ENCODE peak calls at places on chromosomes 7 and 10, in eight cellular contexts. D is stimulated activated CD4-positive, alpha-beta T cell treated with anti-CD3 and anti-CD28 coated beads, Interleukin-1b, Interleukin-23, amount 100 ng/mL, for 4 hours; F is spleen; S is NCI-H2171; B is caudate nucleus; O is NCI-H1105 treated with DMSO at 0.1 percent for 48 hours; R is hypothalamus; Z is stimulated activated naive CD8-positive, alpha-beta T cell treated with anti-CD3 and anti-CD28 coated beads, Interleukin-15, amount 100 ng/mL, for 72 hours. H is an unnamed sample.

GRCh38 chr7:525740-526139 is 6.1 kb upstream of the PDGFA start:
- DNase-seq in B (no peak), F (no peak), S (peak; percentile 27), D (no peak), O (no peak), Z (no peak), R (no peak), H (no peak)

GRCh38 chr10:4051011-4051407 is 266.0 kb upstream of the KLF6 start:
- DNase-seq in D (no peak), B (no peak), S (no peak), O (no peak), Z (no peak), F (no peak), R (no peak), H (no peak)

GRCh38 chr10:77428776-77429395 is 208.7 kb downstream of the KCNMA1 start:
- DNase-seq in B (peak; percentile 18), F (no peak), D (no peak), R (no peak), S (no peak), O (no peak), Z (no peak), H (no peak)

GRCh38 chr7:42262907-42263466 is 26.0 kb upstream of the GLI3 start:
- DNase-seq in B (no peak), D (no peak), R (no peak), Z (no peak), O (peak; percentile 6), F (no peak), S (no peak), H (no peak)

GRCh38 chr7:25454562-25455031 is 226.3 kb upstream of the NPVF start:
- DNase-seq in Z (no peak), F (no peak), R (no peak), D (no peak), S (no peak), B (no peak), O (no peak), H (no peak)

GRCh38 chr10:7795605-7796004 is 7.6 kb downstream of the ATP5F1C start:
- DNase-seq in F (no peak), B (no peak), O (no peak), Z (no peak), D (no peak), R (no peak), S (no peak), H (no peak)

GRCh38 chr7:27123021-27123476 is 7.5 kb downstream of the HOXA4 start:
- DNase-seq in D (no peak), O (no peak), S (no peak), B (no peak), R (no peak), F (no peak), Z (no peak), H (no peak)

GRCh38 chr10:48253970-48254657 is 20.4 kb downstream of the FRMPD2 start:
- DNase-seq in B (no peak), R (no peak), F (no peak), D (no peak), S (no peak), O (no peak), Z (no peak), H (no peak)

GRCh38 chr10:69961168-69961863 is 91.3 kb upstream of the MACROH2A2 start:
- DNase-seq in S (no peak), R (no peak), Z (no peak), B (no peak), D (no peak), F (no peak), O (peak; percentile 41), H (no peak)

GRCh38 chr7:99499356-99499712 is 747 bp downstream of the ZNF394 start:
- DNase-seq in Z (peak; percentile 18), D (no peak), O (no peak), R (no peak), B (no peak), F (no peak), S (no peak), H (no peak)

GRCh38 chr10:86266446-86267242 is 100.0 kb downstream of the GRID1 start:
- DNase-seq in D (no peak), B (no peak), O (no peak), F (peak; percentile 30), Z (no peak), S (no peak), R (no peak), H (no peak)

GRCh38 chr7:159158125-159158887 is 13.6 kb upstream of the VIPR2 start:
- DNase-seq in O (no peak), R (no peak), Z (no peak), D (no peak), F (no peak), B (no peak), S (no peak), H (no peak)

GRCh38 chr7:15556706-15557105 is 5.1 kb downstream of the AGMO start:
- DNase-seq in S (no peak), B (no peak), O (no peak), F (no peak), D (no peak), R (no peak), Z (no peak), H (no peak)

GRCh38 chr7:13946181-13946580 is 43.3 kb downstream of the ETV1 start:
- DNase-seq in Z (no peak), D (no peak), S (no peak), O (peak; percentile 21), F (no peak), R (no peak), B (no peak), H (no peak)

GRCh38 chr10:119136084-119136483 is 29.4 kb downstream of the SFXN4 start:
- DNase-seq in D (no peak), F (no peak), O (no peak), R (no peak), S (no peak), B (no peak), Z (no peak), H (no peak)

GRCh38 chr10:94075521-94075920 is 81.8 kb downstream of the PLCE1 start:
- DNase-seq in Z (no peak), S (no peak), F (no peak), D (no peak), R (no peak), B (no peak), O (no peak), H (no peak)

GRCh38 chr10:93363891-93364648 is 118.1 kb downstream of the MYOF start:
- DNase-seq in R (no peak), D (no peak), B (no peak), S (no peak), Z (no peak), F (peak; percentile 81), O (no peak), H (no peak)

GRCh38 chr10:513393-513792 is 176.1 kb downstream of the DIP2C start:
- DNase-seq in O (no peak), B (no peak), Z (no peak), F (peak; percentile 72), D (no peak), R (no peak), S (no peak), H (no peak)

GRCh38 chr7:28957064-28957821 is 887 bp downstream of the TRIL start:
- DNase-seq in R (no peak), F (peak; percentile 79), O (no peak), S (peak; percentile 4), D (no peak), B (no peak), Z (peak; percentile 15), H (peak; percentile 18)